ENCODE peak calls at places on chromosomes 2 and 18, in four cellular contexts. G, C, U and N are unnamed samples.
A peak's percentile ranks its signal among the peaks of the same experiment; 100 is the strongest.

GRCh38 chr2:158686166-158686792 is 108.8 kb upstream of the DAPL1 start:
- DNase-seq in G (no peak), U (no peak), C (peak; percentile 56), N (peak; percentile 57)

GRCh38 chr2:150484461-150484931 is 3.0 kb downstream of the RND3 start:
- DNase-seq in C (no peak), G (no peak), U (no peak), N (no peak)

GRCh38 chr2:69509750-69510140 is 72.5 kb upstream of the NFU1 start:
- DNase-seq in G (no peak), C (no peak), U (no peak), N (no peak)

GRCh38 chr2:134301099-134301970 is 47.5 kb downstream of the MGAT5 start:
- DNase-seq in U (no peak), C (no peak), G (no peak), N (no peak)

GRCh38 chr18:72174972-72175649 is 369.0 kb downstream of the CBLN2 start:
- DNase-seq in C (peak; percentile 28), G (no peak), U (no peak), N (no peak)

GRCh38 chr2:26503238-26503880 is 25.4 kb upstream of the OTOF start:
- DNase-seq in C (no peak), G (peak; percentile 90), U (peak; percentile 69), N (peak; percentile 88)

GRCh38 chr2:16406497-16406896 is 259.1 kb downstream of the CYRIA start:
- DNase-seq in C (no peak), U (no peak), G (no peak), N (no peak)

GRCh38 chr2:45857848-45858520 is 206.5 kb downstream of the PRKCE start:
- DNase-seq in U (no peak), G (no peak), C (no peak), N (no peak)

GRCh38 chr2:106858810-106859209 is 27.2 kb downstream of the ST6GAL2 start:
- DNase-seq in U (no peak), C (no peak), G (no peak), N (no peak)

GRCh38 chr18:63311481-63312409 is 7.8 kb downstream of the BCL2 start:
- DNase-seq in U (no peak), G (no peak), C (no peak), N (no peak)

GRCh38 chr18:2641638-2642037 is 13.9 kb upstream of the SMCHD1 start:
- DNase-seq in G (no peak), C (no peak), U (no peak), N (no peak)

GRCh38 chr2:220296174-220296573 is 668.7 kb downstream of the SLC4A3 start:
- DNase-seq in C (no peak), G (no peak), U (no peak), N (no peak)

GRCh38 chr18:32349728-32350395 is 120.8 kb downstream of the GAREM1 start:
- DNase-seq in U (peak; percentile 57), C (peak; percentile 79), G (peak; percentile 77), N (peak; percentile 83)

GRCh38 chr18:9700261-9700796 is 7.8 kb upstream of the RAB31 start:
- DNase-seq in U (no peak), G (no peak), C (no peak), N (no peak)

GRCh38 chr2:238528953-238529781 is 102.4 kb downstream of the ASB1 start:
- DNase-seq in C (peak; percentile 70), G (peak; percentile 24), U (no peak), N (no peak)

GRCh38 chr18:38966846-38967245 is 1401.2 kb upstream of the CELF4 start:
- DNase-seq in C (no peak), G (no peak), U (no peak), N (no peak)

GRCh38 chr2:39080152-39080551 is 40.7 kb downstream of the SOS1 start:
- DNase-seq in C (no peak), G (no peak), U (no peak), N (no peak)

GRCh38 chr2:102142829-102143449 is 393 bp downstream of the IL1R1 start:
- DNase-seq in U (no peak), G (no peak), C (no peak), N (peak; percentile 50)

GRCh38 chr18:35131387-35132283 is 90.4 kb downstream of the MAPRE2 start:
- DNase-seq in G (no peak), U (no peak), C (no peak), N (peak; percentile 43)

GRCh38 chr2:165637396-165637795 is 156.7 kb downstream of the GALNT3 start:
- DNase-seq in U (no peak), G (no peak), C (no peak), N (no peak)

GRCh38 chr2:45960057-45960863 is 308.8 kb downstream of the PRKCE start:
- DNase-seq in C (no peak), U (no peak), G (peak; percentile 56), N (no peak)

GRCh38 chr2:232336956-232337700 is 41.4 kb upstream of the ALPP start:
- DNase-seq in C (no peak), G (no peak), U (no peak), N (no peak)

GRCh38 chr2:100813527-100813926 is 6.4 kb upstream of the NPAS2 start:
- DNase-seq in U (no peak), G (no peak), C (no peak), N (peak; percentile 8)

GRCh38 chr2:200471324-200471848 is 38.5 kb downstream of the KCTD18 start:
- DNase-seq in U (no peak), C (no peak), G (peak; percentile 18), N (no peak)

GRCh38 chr2:136232447-136233172 is 114.7 kb upstream of the CXCR4 start:
- DNase-seq in U (no peak), G (no peak), C (no peak), N (no peak)

GRCh38 chr2:136235451-136236418 is 117.8 kb upstream of the CXCR4 start:
- DNase-seq in C (no peak), G (peak; percentile 53), U (no peak), N (no peak)

GRCh38 chr2:136234261-136234660 is 116.3 kb upstream of the CXCR4 start:
- DNase-seq in C (no peak), U (no peak), G (no peak), N (no peak)

GRCh38 chr2:136230471-136230870 is 112.5 kb upstream of the CXCR4 start:
- DNase-seq in G (no peak), C (no peak), U (no peak), N (no peak)

GRCh38 chr2:136233315-136233714 is 115.4 kb upstream of the CXCR4 start:
- DNase-seq in C (no peak), G (no peak), U (no peak), N (no peak)
- TF ChIP-seq CTCF in C (no peak), G (no peak), U (no peak), N (no peak)

GRCh38 chr18:14975431-14975830 is 227.5 kb downstream of the ANKRD30B start:
- DNase-seq in G (no peak), C (no peak), U (no peak), N (no peak)

GRCh38 chr18:14979875-14980274 is 231.9 kb downstream of the ANKRD30B start:
- DNase-seq in C (no peak), U (no peak), G (no peak), N (no peak)

GRCh38 chr18:14978191-14978590 is 230.2 kb downstream of the ANKRD30B start:
- DNase-seq in U (no peak), G (no peak), C (no peak), N (no peak)

GRCh38 chr18:14976736-14977430 is 228.9 kb downstream of the ANKRD30B start:
- DNase-seq in G (no peak), U (no peak), C (peak; percentile 16), N (no peak)

DNA sequence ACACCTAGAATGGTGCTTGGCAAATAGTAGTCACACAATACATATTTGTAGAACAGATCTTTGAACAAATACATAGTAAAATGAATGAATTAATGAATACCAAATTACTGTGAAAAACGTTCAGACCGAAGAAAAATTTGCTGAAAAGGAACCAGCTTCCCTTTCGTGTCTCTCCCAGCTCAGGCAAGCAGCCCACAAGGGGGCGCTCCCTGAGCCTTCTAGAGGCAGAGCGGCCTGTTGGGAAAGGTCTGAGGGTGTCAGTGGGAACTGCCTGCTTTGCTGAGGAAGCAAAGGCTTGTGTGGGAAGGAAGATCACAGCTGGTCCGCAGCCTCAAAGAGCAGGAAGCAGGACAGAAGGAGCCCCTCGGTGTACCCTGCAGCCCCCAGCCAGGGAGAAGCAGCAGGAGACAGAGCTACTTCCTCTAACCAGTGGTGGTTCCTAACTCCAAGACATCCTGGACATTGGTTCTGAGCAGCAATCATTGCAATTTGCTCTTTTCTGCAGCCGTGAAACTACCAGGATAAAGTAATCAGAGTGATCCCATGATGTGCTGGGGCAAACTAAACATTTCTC is 231.1 kb downstream of the ANKRD30B start:
- DNase-seq in U (no peak), G (peak; percentile 66), C (peak; percentile 18), N (peak; percentile 74)
- TF ChIP-seq CTCF in U (no peak), G (peak; percentile 47), C (peak; percentile 80), N (peak; percentile 34)

GRCh38 chr2:47344890-47345583 is 57.9 kb upstream of the MSH2 start:
- DNase-seq in C (no peak), U (peak; percentile 69), G (peak; percentile 96), N (peak; percentile 85)
- TF ChIP-seq CTCF in C (no peak), U (peak; percentile 20), G (peak; percentile 15), N (no peak)

GRCh38 chr2:79860233-79861058 is 347.6 kb downstream of the CTNNA2 start:
- DNase-seq in C (no peak), G (no peak), U (no peak), N (no peak)
- TF ChIP-seq CTCF in C (peak; percentile 42), G (no peak), U (peak; percentile 41), N (no peak)